ENCODE peak calls at places on chromosome 13, in ten cellular contexts. I is hepatocyte, M is body of pancreas, W is Peyer's patch, G is uterus, F is colonic mucosa, R is brain microvascular endothelial cell, S is tibial nerve, X is psoas muscle, D is upper lobe of left lung. P is an unnamed sample.

GRCh38 chr13:37539176-37539575 is 59.4 kb downstream of the POSTN start:
- DNase-seq in I (no peak), M (no peak), W (no peak), G (no peak), F (no peak), R (no peak), S (no peak), X (no peak), D (no peak), P (no peak)

GRCh38 chr13:110731072-110731471 is 17.6 kb downstream of the ING1 start:
- DNase-seq in I (no peak), M (no peak), W (no peak), G (no peak), F (no peak), R (no peak), S (no peak), X (no peak), D (no peak), P (no peak)

GRCh38 chr13:41289463-41289881 is 21.6 kb upstream of the NAA16 start:
- DNase-seq in I (no peak), M (no peak), W (no peak), G (no peak), F (no peak), R (no peak), S (no peak), X (no peak), D (no peak), P (no peak)

GRCh38 chr13:49681837-49682236 is 9.4 kb downstream of the EBPL start:
- DNase-seq in I (no peak), M (no peak), W (no peak), G (no peak), F (no peak), R (peak; percentile 9), S (no peak), X (no peak), D (no peak), P (no peak)

GRCh38 chr13:81140675-81141074 is 799.7 kb upstream of the SPRY2 start:
- DNase-seq in I (no peak), M (no peak), W (no peak), G (no peak), F (no peak), R (no peak), S (no peak), X (no peak), D (no peak), P (no peak)

GRCh38 chr13:106117640-106118039 is 417.8 kb downstream of the EFNB2 start:
- DNase-seq in I (no peak), M (no peak), W (no peak), G (no peak), F (no peak), R (no peak), S (no peak), X (no peak), D (no peak), P (no peak)

GRCh38 chr13:51938454-51938853 is 72.8 kb downstream of the ATP7B start:
- DNase-seq in I (no peak), M (no peak), W (no peak), G (no peak), F (no peak), R (no peak), S (no peak), X (no peak), D (no peak), P (no peak)

GRCh38 chr13:51435002-51435578 is 17.7 kb downstream of the INTS6 start:
- DNase-seq in I (peak; percentile 36), M (no peak), W (no peak), G (no peak), F (no peak), R (no peak), S (no peak), X (no peak), D (no peak), P (no peak)

GRCh38 chr13:26914624-26915023 is 154.0 kb upstream of the GPR12 start:
- DNase-seq in I (no peak), M (no peak), W (no peak), G (no peak), F (no peak), R (no peak), S (no peak), X (no peak), D (no peak), P (no peak)

GRCh38 chr13:100954430-100955361 is 280.1 kb upstream of the TMTC4 start:
- DNase-seq in I (no peak), M (no peak), W (no peak), G (no peak), F (no peak), R (peak; percentile 40), S (no peak), X (no peak), D (no peak), P (no peak)

GRCh38 chr13:39370554-39370953 is 232.4 kb downstream of the LHFPL6 start:
- DNase-seq in I (peak; percentile 10), M (no peak), W (no peak), G (peak; percentile 49), F (no peak), R (no peak), S (no peak), X (no peak), D (no peak), P (no peak)

GRCh38 chr13:38202730-38203129 is 146.9 kb upstream of the UFM1 start:
- DNase-seq in I (no peak), M (no peak), W (no peak), G (no peak), F (no peak), R (no peak), S (no peak), X (no peak), D (no peak), P (no peak)

GRCh38 chr13:101875717-101876393 is 423.4 kb downstream of the ITGBL1 start:
- DNase-seq in I (peak; percentile 41), M (no peak), W (no peak), G (no peak), F (no peak), R (peak; percentile 92), S (no peak), X (no peak), D (no peak), P (no peak)

GRCh38 chr13:32212420-32212819 is 102.7 kb downstream of the ZAR1L start:
- DNase-seq in I (no peak), M (no peak), W (no peak), G (no peak), F (no peak), R (peak; percentile 72), S (no peak), X (no peak), D (no peak), P (no peak)

DNA sequence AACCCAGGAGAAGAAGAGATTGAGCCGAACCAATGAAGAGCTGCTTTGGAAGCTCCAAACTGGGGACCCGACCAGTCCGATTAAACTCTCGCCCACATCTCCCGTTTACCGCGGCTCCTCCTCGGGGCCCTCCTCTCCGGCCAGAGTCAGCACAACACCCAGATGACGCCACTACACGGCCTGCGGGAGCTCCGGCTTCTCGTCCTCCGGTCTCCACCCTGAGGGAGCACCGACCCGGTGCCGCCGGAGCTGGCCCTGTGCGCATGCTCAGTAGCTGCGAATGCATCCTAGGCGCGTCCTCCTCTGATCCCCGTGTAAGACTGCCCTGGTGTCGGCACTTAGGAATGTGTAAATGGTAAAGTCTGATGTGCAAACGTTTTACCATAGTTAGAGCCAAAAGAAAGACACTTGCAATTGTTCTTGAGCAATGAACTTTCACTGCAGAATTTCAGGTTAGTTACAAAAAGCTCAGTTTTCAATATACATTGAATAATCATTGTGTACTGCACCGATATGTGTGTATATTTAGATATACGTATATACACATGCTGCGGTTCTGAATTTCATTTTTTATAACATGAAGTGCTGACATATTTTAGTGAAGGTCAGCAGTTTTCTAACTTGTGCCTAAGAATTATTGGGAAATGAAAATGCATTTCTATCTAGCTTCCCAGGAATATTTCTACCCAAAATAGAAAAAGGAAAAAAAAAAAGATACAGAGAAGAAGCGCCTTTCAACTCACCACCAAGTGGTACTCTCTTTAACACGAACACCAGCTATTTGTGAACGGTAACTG is 92.2 kb downstream of the SLC7A1 start:
- DNase-seq in I (peak; percentile 38), M (no peak), W (no peak), G (no peak), F (no peak), R (no peak), S (no peak), X (no peak), D (no peak), P (peak; percentile 95)
- H3K4me3 ChIP-seq in I (no peak overlapping the region), M (no peak overlapping the region), W (no peak overlapping the region), G (no peak overlapping the region), F (no peak overlapping the region), R (peak overlapping the region; percentile 22), S (peak overlapping the region; percentile 23), X (peak overlapping the region; percentile 36), D (no peak overlapping the region), P (peak overlapping the region; percentile 27)

GRCh38 chr13:75569576-75569975 is 20.0 kb downstream of the UCHL3 start:
- DNase-seq in I (no peak), M (no peak), W (no peak), G (no peak), F (no peak), R (no peak), S (no peak), X (no peak), D (no peak), P (no peak)

GRCh38 chr13:75566658-75567057 is 17.1 kb downstream of the UCHL3 start:
- DNase-seq in I (peak; percentile 24), M (no peak), W (no peak), G (no peak), F (no peak), R (no peak), S (no peak), X (no peak), D (no peak), P (no peak)
- H3K36me3 ChIP-seq in I (no peaks in the 10 kb centered on the region), M (no peaks in the 10 kb centered on the region), W (peaks cover 37% of the 10 kb centered on the region), G (no peaks in the 10 kb centered on the region), F (peaks cover 9% of the 10 kb centered on the region), R (peaks cover 12% of the 10 kb centered on the region), S (peaks cover 37% of the 10 kb centered on the region), X (peaks cover 66% of the 10 kb centered on the region), D (peaks cover 6% of the 10 kb centered on the region), P (no peaks in the 10 kb centered on the region)

DNA sequence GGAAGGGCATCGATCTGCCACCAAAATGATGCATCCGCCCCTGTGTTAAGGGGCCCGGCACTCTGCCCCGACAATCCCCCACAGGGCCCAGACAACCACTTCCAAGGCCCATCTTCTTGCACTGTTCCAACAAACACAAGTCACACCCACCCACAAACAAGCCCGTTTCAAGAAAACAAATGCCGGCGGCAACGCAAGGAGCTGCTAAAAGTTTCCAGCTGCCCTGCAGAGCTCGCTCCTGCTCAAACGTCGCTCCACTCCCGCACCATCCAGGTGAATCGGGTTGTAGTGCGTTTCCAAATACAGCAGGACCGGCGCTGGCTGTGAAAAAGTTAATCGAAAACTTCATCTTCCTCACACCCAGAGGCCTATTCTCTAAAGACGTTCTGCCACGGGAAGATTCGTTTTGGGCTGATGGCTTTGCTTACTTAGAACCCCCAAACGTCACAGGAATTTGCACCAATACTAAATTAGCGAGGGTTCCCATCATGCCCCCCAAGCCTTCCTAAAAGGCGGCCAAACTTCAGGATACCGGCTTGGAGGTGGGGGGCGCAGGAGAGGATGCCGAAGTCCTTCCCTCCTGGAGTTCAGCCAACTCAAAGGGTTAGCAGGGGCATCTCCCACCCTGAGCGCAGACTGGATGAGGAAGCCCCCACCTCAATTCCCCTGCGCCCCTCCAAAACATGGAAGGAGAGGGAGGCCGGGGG is 107.4 kb upstream of the DOCK9 start:
- DNase-seq in I (peak; percentile 17), M (no peak), W (no peak), G (no peak), F (peak; percentile 22), R (no peak), S (no peak), X (no peak), D (no peak), P (peak; percentile 45)
- H3K4me3 ChIP-seq in I (peak overlapping the region; percentile 76), M (peak overlapping the region; percentile 38), W (peak overlapping the region; percentile 70), G (peak overlapping the region; percentile 95), F (peak overlapping the region; percentile 75), R (peak overlapping the region; percentile 58), S (peak overlapping the region; percentile 88), X (peak overlapping the region; percentile 75), D (peak overlapping the region; percentile 74), P (peak overlapping the region; percentile 60)

GRCh38 chr13:59166174-59166573 is 997.6 kb downstream of the DIAPH3 start:
- DNase-seq in I (no peak), M (no peak), W (no peak), G (no peak), F (no peak), R (peak; percentile 21), S (no peak), X (no peak), D (no peak), P (no peak)
- H3K36me3 ChIP-seq in I (no peaks in the 10 kb centered on the region), M (no peaks in the 10 kb centered on the region), W (no peaks in the 10 kb centered on the region), G (no peaks in the 10 kb centered on the region), F (no peaks in the 10 kb centered on the region), R (no peaks in the 10 kb centered on the region), S (no peaks in the 10 kb centered on the region), X (no peaks in the 10 kb centered on the region), D (no peaks in the 10 kb centered on the region), P (no peaks in the 10 kb centered on the region)